ENCODE peak calls at places on chromosomes 16 and 17, in eight cellular contexts. I is HCT116, X is transverse colon, P is esophagus muscularis mucosa, J is breast epithelium, K is prostate gland, U is K562, D is endothelial cell of umbilical vein. B is an unnamed sample.
A peak's percentile ranks its signal among the peaks of the same experiment; 100 is the strongest.

GRCh38 chr16:48053346-48053745 is 102.4 kb downstream of the ABCC12 start:
- DNase-seq in X (no peak), J (no peak), K (no peak), D (peak; percentile 2), P (no peak), U (no peak), I (no peak), B (no peak)

GRCh38 chr17:63425478-63425877 is 20.6 kb downstream of the CYB561 start:
- DNase-seq in X (peak; percentile 74), J (peak; percentile 76), P (no peak), U (peak; percentile 79), K (peak; percentile 82), D (peak; percentile 87), I (peak; percentile 78), B (peak; percentile 88)

GRCh38 chr16:3788711-3789374 is 71.5 kb upstream of the TRAP1 start:
- DNase-seq in K (no peak), P (no peak), I (no peak), J (no peak), X (no peak), U (no peak), D (no peak), B (no peak)

GRCh38 chr16:20409398-20410152 is at the start of gene ACSM5:
- DNase-seq in D (no peak), J (peak; percentile 39), K (no peak), P (no peak), I (no peak), U (no peak), X (peak; percentile 25), B (peak; percentile 86)

GRCh38 chr17:75894049-75894742 is 2.6 kb downstream of the TRIM65 start:
- DNase-seq in D (no peak), X (no peak), I (no peak), P (no peak), K (no peak), J (no peak), U (no peak), B (peak; percentile 79)

GRCh38 chr16:85395913-85396878 is 216.9 kb upstream of the GSE1 start:
- DNase-seq in I (no peak), X (no peak), U (no peak), D (peak; percentile 33), J (peak; percentile 59), P (no peak), K (peak; percentile 62), B (peak; percentile 73)

GRCh38 chr17:62801553-62801952 is 6.6 kb downstream of the MARCHF10 start:
- DNase-seq in P (no peak), I (no peak), X (no peak), K (no peak), J (no peak), D (no peak), U (no peak), B (no peak)

GRCh38 chr16:4525634-4526277 is 12.8 kb downstream of the CDIP1 start:
- DNase-seq in X (no peak), D (no peak), P (no peak), K (no peak), I (no peak), U (no peak), J (no peak), B (no peak)

GRCh38 chr16:12024429-12024828 is 47.9 kb downstream of the SNX29 start:
- DNase-seq in K (no peak), P (no peak), U (no peak), X (no peak), J (no peak), I (no peak), D (no peak), B (no peak)

GRCh38 chr17:66354981-66355380 is 52.6 kb downstream of the PRKCA start:
- DNase-seq in J (no peak), D (no peak), X (no peak), K (no peak), P (no peak), I (no peak), U (no peak), B (no peak)

GRCh38 chr16:29256501-29256981 is 150.0 kb downstream of the NPIPB11 start:
- DNase-seq in P (no peak), J (no peak), K (no peak), I (no peak), D (no peak), X (no peak), U (no peak), B (peak; percentile 47)

GRCh38 chr16:68299571-68300453 is 10.9 kb downstream of the SLC7A6OS start:
- DNase-seq in K (no peak), P (no peak), J (no peak), U (no peak), X (no peak), D (no peak), I (no peak), B (no peak)

GRCh38 chr16:14369734-14370598 is 260.1 kb downstream of the PARN start:
- DNase-seq in X (no peak), P (no peak), D (peak; percentile 8), U (no peak), J (peak; percentile 26), K (no peak), I (no peak), B (no peak)

GRCh38 chr17:75876938-75877751 is 1.2 kb downstream of the TRIM47 start:
- DNase-seq in I (peak; percentile 87), X (peak; percentile 88), P (peak; percentile 97), J (peak; percentile 71), U (no peak), K (peak; percentile 75), D (peak; percentile 98), B (peak; percentile 98)

GRCh38 chr16:67170168-67170947 is at the start of gene NOL3:
- DNase-seq in U (peak; percentile 91), P (peak; percentile 97), X (peak; percentile 88), I (no peak), D (peak; percentile 88), J (peak; percentile 76), K (peak; percentile 87), B (peak; percentile 94)

GRCh38 chr16:68382296-68382718 is 66.0 kb downstream of the SMPD3 start:
- DNase-seq in D (no peak), P (no peak), J (no peak), K (no peak), U (peak; percentile 50), X (peak; percentile 87), I (no peak), B (no peak)

GRCh38 chr16:71726491-71727319 is 2.2 kb upstream of the PHLPP2 start:
- DNase-seq in P (no peak), U (no peak), D (no peak), J (no peak), X (no peak), I (no peak), K (no peak), B (no peak)

GRCh38 chr17:63503330-63503685 is 19.9 kb upstream of the KCNH6 start:
- DNase-seq in J (no peak), I (no peak), P (no peak), X (no peak), U (no peak), K (peak; percentile 42), D (no peak), B (no peak)

GRCh38 chr16:53434436-53435065 is at the start of gene RBL2:
- DNase-seq in J (peak; percentile 77), X (peak; percentile 89), U (peak; percentile 85), P (peak; percentile 93), I (no peak), D (peak; percentile 85), K (peak; percentile 80), B (peak; percentile 92)

GRCh38 chr16:53430363-53430762 is 3.9 kb upstream of the RBL2 start:
- DNase-seq in U (no peak), I (no peak), X (no peak), K (no peak), D (no peak), P (no peak), J (no peak), B (no peak)

GRCh38 chr16:53433509-53433908 is 762 bp upstream of the RBL2 start:
- DNase-seq in P (no peak), D (no peak), U (no peak), J (peak; percentile 37), X (no peak), K (peak; percentile 46), I (no peak), B (no peak)

GRCh38 chr16:53433930-53434435 is 288 bp upstream of the RBL2 start:
- DNase-seq in J (no peak), D (no peak), K (no peak), U (no peak), X (no peak), I (peak; percentile 58), P (no peak), B (no peak)

DNA sequence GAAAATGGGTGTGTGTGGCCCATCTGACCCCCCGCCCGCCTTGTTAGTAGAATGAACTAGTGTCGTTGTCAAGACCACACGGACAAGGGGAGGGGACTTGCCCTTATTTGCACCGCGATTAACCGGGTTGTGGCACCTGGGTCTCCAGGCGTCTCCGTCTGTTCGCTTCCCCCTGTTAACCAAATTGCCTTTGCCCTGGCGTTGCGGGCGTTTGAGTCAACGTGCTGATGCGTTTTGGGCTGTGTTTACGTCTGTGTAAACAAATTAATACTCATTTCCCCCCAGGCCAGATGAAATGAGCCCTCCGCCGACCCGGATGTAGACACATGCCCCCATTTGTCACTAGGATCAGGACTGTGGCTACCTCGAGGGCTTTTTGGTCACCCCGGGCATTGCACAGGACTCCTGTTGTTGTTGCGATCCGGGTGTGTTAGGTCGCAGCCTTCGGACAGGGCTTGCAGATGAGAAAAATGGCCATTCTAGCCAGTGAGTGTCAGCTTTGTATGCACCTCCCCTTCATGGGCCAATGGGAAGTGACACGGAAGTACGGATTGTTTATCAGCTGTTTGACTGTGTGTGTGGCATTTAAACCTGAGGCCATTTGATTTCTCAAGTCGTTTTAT is 906 bp downstream of the RBL2 start:
- DNase-seq in K (peak; percentile 92), X (peak; percentile 79), U (peak; percentile 74), D (peak; percentile 93), P (peak; percentile 93), I (peak; percentile 81), J (peak; percentile 79), B (peak; percentile 87)
- TF ChIP-seq POLR2A in K (peak; percentile 66), X (peak; percentile 80), U (peak; percentile 42), D (peak; percentile 37), P (no peak), I (no peak), J (peak; percentile 29), B (no peak)

GRCh38 chr16:89633064-89633631 is 19.7 kb downstream of the DPEP1 start:
- DNase-seq in D (no peak), I (peak; percentile 21), P (no peak), U (no peak), X (peak; percentile 40), K (no peak), J (no peak), B (no peak)
- TF ChIP-seq POLR2AphosphoS5 in D (no peak), I (peak; percentile 36), P (no peak), U (no peak), X (no peak), K (no peak), J (no peak), B (no peak)

DNA sequence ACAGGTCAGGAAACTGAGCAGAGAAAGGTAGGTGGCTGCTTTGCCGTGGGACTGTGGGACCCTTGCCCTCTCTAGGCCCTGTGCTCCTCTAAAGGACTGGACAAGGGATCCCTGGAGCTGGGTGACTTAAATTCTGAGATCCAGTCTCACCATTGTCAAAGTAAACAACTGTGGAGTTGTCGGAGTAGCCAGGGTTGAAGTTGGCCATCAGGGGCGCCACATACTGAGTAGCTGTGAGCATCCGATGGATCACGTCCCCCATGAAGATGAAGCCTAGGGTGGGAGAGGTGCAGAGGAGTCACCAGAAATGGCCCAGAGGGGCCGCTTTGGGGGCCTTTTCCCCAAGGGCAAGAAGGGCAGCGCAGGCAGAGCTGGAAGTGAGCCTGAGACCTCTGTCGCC is 43.5 kb downstream of the PLXDC1 start:
- DNase-seq in P (no peak), I (no peak), X (no peak), J (no peak), D (no peak), U (no peak), K (no peak), B (no peak)
- H3K9me3 ChIP-seq in P (no peaks in the 10 kb centered on the region), I (no peaks in the 10 kb centered on the region), X (no peaks in the 10 kb centered on the region), J (no peaks in the 10 kb centered on the region), D (no peaks in the 10 kb centered on the region), U (no peaks in the 10 kb centered on the region), K (no peaks in the 10 kb centered on the region), B (no peaks in the 10 kb centered on the region)

GRCh38 chr17:7107012-7107754 is 7.4 kb downstream of the ASGR2 start:
- DNase-seq in P (no peak), D (no peak), J (no peak), K (no peak), I (no peak), U (no peak), X (no peak), B (no peak)
- TF ChIP-seq POLR2A in P (no peak), D (no peak), J (no peak), K (no peak), I (no peak), U (no peak), X (no peak), B (no peak)

B was measured in sigmoid colon.